ENCODE peak calls at places on chromosome 11, in ten cellular contexts. One of them, this sample, is unnamed.

GRCh38 chr11:43784866-43785265 is 95.8 kb upstream of the ALKBH3 start:
- DNase-seq in psoas muscle: no peak
- DNase-seq in upper lobe of right lung: no peak
- DNase-seq in stimulated activated CD8-positive, alpha-beta memory T cell treated with anti-CD3 and anti-CD28 coated beads, Interleukin-15, amount 100 ng/mL, for 4 hours: no peak
- DNase-seq in T-helper 17 cell: no peak
- DNase-seq in RPMI7951: no peak
- DNase-seq in cardiac fibroblast: no peak
- DNase-seq in glutamatergic neuron: no peak
- DNase-seq in activated CD8-positive, alpha-beta memory T cell treated with anti-CD3 and anti-CD28 coated beads for 1 hour: no peak
- DNase-seq in posterior vena cava: no peak
- DNase-seq in this sample: no peak

GRCh38 chr11:48055292-48056132 is 75.2 kb downstream of the PTPRJ start:
- DNase-seq in psoas muscle: no peak
- DNase-seq in upper lobe of right lung: no peak
- DNase-seq in stimulated activated CD8-positive, alpha-beta memory T cell treated with anti-CD3 and anti-CD28 coated beads, Interleukin-15, amount 100 ng/mL, for 4 hours: peak; percentile 6
- DNase-seq in T-helper 17 cell: peak; percentile 29
- DNase-seq in RPMI7951: peak; percentile 88
- DNase-seq in cardiac fibroblast: peak; percentile 13
- DNase-seq in glutamatergic neuron: no peak
- DNase-seq in activated CD8-positive, alpha-beta memory T cell treated with anti-CD3 and anti-CD28 coated beads for 1 hour: peak; percentile 5
- DNase-seq in posterior vena cava: peak; percentile 64
- DNase-seq in this sample: peak; percentile 19

GRCh38 chr11:35105319-35106063 is 33.5 kb upstream of the CD44 start:
- DNase-seq in psoas muscle: no peak
- DNase-seq in upper lobe of right lung: no peak
- DNase-seq in stimulated activated CD8-positive, alpha-beta memory T cell treated with anti-CD3 and anti-CD28 coated beads, Interleukin-15, amount 100 ng/mL, for 4 hours: no peak
- DNase-seq in T-helper 17 cell: no peak
- DNase-seq in RPMI7951: no peak
- DNase-seq in cardiac fibroblast: peak; percentile 72
- DNase-seq in glutamatergic neuron: no peak
- DNase-seq in activated CD8-positive, alpha-beta memory T cell treated with anti-CD3 and anti-CD28 coated beads for 1 hour: no peak
- DNase-seq in posterior vena cava: no peak
- DNase-seq in this sample: peak; percentile 61

GRCh38 chr11:2794419-2794795 is 91.2 kb downstream of the CDKN1C start:
- DNase-seq in psoas muscle: peak; percentile 7
- DNase-seq in upper lobe of right lung: peak; percentile 52
- DNase-seq in stimulated activated CD8-positive, alpha-beta memory T cell treated with anti-CD3 and anti-CD28 coated beads, Interleukin-15, amount 100 ng/mL, for 4 hours: no peak
- DNase-seq in T-helper 17 cell: no peak
- DNase-seq in RPMI7951: no peak
- DNase-seq in cardiac fibroblast: no peak
- DNase-seq in glutamatergic neuron: peak; percentile 9
- DNase-seq in activated CD8-positive, alpha-beta memory T cell treated with anti-CD3 and anti-CD28 coated beads for 1 hour: no peak
- DNase-seq in posterior vena cava: peak; percentile 74
- DNase-seq in this sample: no peak

GRCh38 chr11:119525180-119525854 is 102.3 kb upstream of the THY1 start:
- DNase-seq in psoas muscle: no peak
- DNase-seq in upper lobe of right lung: no peak
- DNase-seq in stimulated activated CD8-positive, alpha-beta memory T cell treated with anti-CD3 and anti-CD28 coated beads, Interleukin-15, amount 100 ng/mL, for 4 hours: no peak
- DNase-seq in T-helper 17 cell: no peak
- DNase-seq in RPMI7951: no peak
- DNase-seq in cardiac fibroblast: no peak
- DNase-seq in glutamatergic neuron: no peak
- DNase-seq in activated CD8-positive, alpha-beta memory T cell treated with anti-CD3 and anti-CD28 coated beads for 1 hour: no peak
- DNase-seq in posterior vena cava: peak; percentile 24
- DNase-seq in this sample: no peak

GRCh38 chr11:507727-508515 is 879 bp upstream of the RNH1 start:
- DNase-seq in psoas muscle: no peak
- DNase-seq in upper lobe of right lung: no peak
- DNase-seq in stimulated activated CD8-positive, alpha-beta memory T cell treated with anti-CD3 and anti-CD28 coated beads, Interleukin-15, amount 100 ng/mL, for 4 hours: no peak
- DNase-seq in T-helper 17 cell: no peak
- DNase-seq in RPMI7951: peak; percentile 9
- DNase-seq in cardiac fibroblast: no peak
- DNase-seq in glutamatergic neuron: peak; percentile 58
- DNase-seq in activated CD8-positive, alpha-beta memory T cell treated with anti-CD3 and anti-CD28 coated beads for 1 hour: no peak
- DNase-seq in posterior vena cava: no peak
- DNase-seq in this sample: no peak

GRCh38 chr11:11481371-11481770 is 128.3 kb upstream of the CSNK2A3 start:
- DNase-seq in psoas muscle: no peak
- DNase-seq in upper lobe of right lung: no peak
- DNase-seq in stimulated activated CD8-positive, alpha-beta memory T cell treated with anti-CD3 and anti-CD28 coated beads, Interleukin-15, amount 100 ng/mL, for 4 hours: no peak
- DNase-seq in T-helper 17 cell: no peak
- DNase-seq in RPMI7951: no peak
- DNase-seq in cardiac fibroblast: no peak
- DNase-seq in glutamatergic neuron: no peak
- DNase-seq in activated CD8-positive, alpha-beta memory T cell treated with anti-CD3 and anti-CD28 coated beads for 1 hour: no peak
- DNase-seq in posterior vena cava: no peak
- DNase-seq in this sample: no peak

GRCh38 chr11:107770546-107770945 is 58.7 kb upstream of the SLN start:
- DNase-seq in psoas muscle: no peak
- DNase-seq in upper lobe of right lung: no peak
- DNase-seq in stimulated activated CD8-positive, alpha-beta memory T cell treated with anti-CD3 and anti-CD28 coated beads, Interleukin-15, amount 100 ng/mL, for 4 hours: no peak
- DNase-seq in T-helper 17 cell: no peak
- DNase-seq in RPMI7951: peak; percentile 89
- DNase-seq in cardiac fibroblast: peak; percentile 10
- DNase-seq in glutamatergic neuron: no peak
- DNase-seq in activated CD8-positive, alpha-beta memory T cell treated with anti-CD3 and anti-CD28 coated beads for 1 hour: no peak
- DNase-seq in posterior vena cava: no peak
- DNase-seq in this sample: peak; percentile 63

GRCh38 chr11:17612221-17613188 is 65.4 kb downstream of the OTOG start:
- DNase-seq in psoas muscle: no peak
- DNase-seq in upper lobe of right lung: no peak
- DNase-seq in stimulated activated CD8-positive, alpha-beta memory T cell treated with anti-CD3 and anti-CD28 coated beads, Interleukin-15, amount 100 ng/mL, for 4 hours: no peak
- DNase-seq in T-helper 17 cell: no peak
- DNase-seq in RPMI7951: no peak
- DNase-seq in cardiac fibroblast: no peak
- DNase-seq in glutamatergic neuron: no peak
- DNase-seq in activated CD8-positive, alpha-beta memory T cell treated with anti-CD3 and anti-CD28 coated beads for 1 hour: no peak
- DNase-seq in posterior vena cava: peak; percentile 71
- DNase-seq in this sample: no peak

GRCh38 chr11:130003717-130004001 is 1.0 kb upstream of the PRDM10 start:
- DNase-seq in psoas muscle: no peak
- DNase-seq in upper lobe of right lung: no peak
- DNase-seq in stimulated activated CD8-positive, alpha-beta memory T cell treated with anti-CD3 and anti-CD28 coated beads, Interleukin-15, amount 100 ng/mL, for 4 hours: no peak
- DNase-seq in T-helper 17 cell: no peak
- DNase-seq in RPMI7951: no peak
- DNase-seq in cardiac fibroblast: no peak
- DNase-seq in glutamatergic neuron: peak; percentile 38
- DNase-seq in activated CD8-positive, alpha-beta memory T cell treated with anti-CD3 and anti-CD28 coated beads for 1 hour: no peak
- DNase-seq in posterior vena cava: no peak
- DNase-seq in this sample: no peak

GRCh38 chr11:72684236-72684912 is 10.2 kb upstream of the PDE2A start:
- DNase-seq in psoas muscle: peak; percentile 80
- DNase-seq in upper lobe of right lung: no peak
- DNase-seq in stimulated activated CD8-positive, alpha-beta memory T cell treated with anti-CD3 and anti-CD28 coated beads, Interleukin-15, amount 100 ng/mL, for 4 hours: no peak
- DNase-seq in T-helper 17 cell: peak; percentile 13
- DNase-seq in RPMI7951: peak; percentile 63
- DNase-seq in cardiac fibroblast: peak; percentile 58
- DNase-seq in glutamatergic neuron: peak; percentile 81
- DNase-seq in activated CD8-positive, alpha-beta memory T cell treated with anti-CD3 and anti-CD28 coated beads for 1 hour: peak; percentile 11
- DNase-seq in posterior vena cava: peak; percentile 93
- DNase-seq in this sample: peak; percentile 59

GRCh38 chr11:93668171-93668570 is 6.7 kb downstream of the CEP295 start:
- DNase-seq in psoas muscle: no peak
- DNase-seq in upper lobe of right lung: no peak
- DNase-seq in stimulated activated CD8-positive, alpha-beta memory T cell treated with anti-CD3 and anti-CD28 coated beads, Interleukin-15, amount 100 ng/mL, for 4 hours: no peak
- DNase-seq in T-helper 17 cell: no peak
- DNase-seq in RPMI7951: peak; percentile 34
- DNase-seq in cardiac fibroblast: no peak
- DNase-seq in glutamatergic neuron: no peak
- DNase-seq in activated CD8-positive, alpha-beta memory T cell treated with anti-CD3 and anti-CD28 coated beads for 1 hour: no peak
- DNase-seq in posterior vena cava: no peak
- DNase-seq in this sample: peak; percentile 40

GRCh38 chr11:33741806-33742205 is 5.6 kb upstream of the CD59 start:
- DNase-seq in psoas muscle: no peak
- DNase-seq in upper lobe of right lung: no peak
- DNase-seq in stimulated activated CD8-positive, alpha-beta memory T cell treated with anti-CD3 and anti-CD28 coated beads, Interleukin-15, amount 100 ng/mL, for 4 hours: no peak
- DNase-seq in T-helper 17 cell: no peak
- DNase-seq in RPMI7951: no peak
- DNase-seq in cardiac fibroblast: no peak
- DNase-seq in glutamatergic neuron: no peak
- DNase-seq in activated CD8-positive, alpha-beta memory T cell treated with anti-CD3 and anti-CD28 coated beads for 1 hour: no peak
- DNase-seq in posterior vena cava: no peak
- DNase-seq in this sample: no peak

GRCh38 chr11:86182976-86183584 is 61.5 kb upstream of the EED start:
- DNase-seq in psoas muscle: no peak
- DNase-seq in upper lobe of right lung: no peak
- DNase-seq in stimulated activated CD8-positive, alpha-beta memory T cell treated with anti-CD3 and anti-CD28 coated beads, Interleukin-15, amount 100 ng/mL, for 4 hours: no peak
- DNase-seq in T-helper 17 cell: peak; percentile 10
- DNase-seq in RPMI7951: peak; percentile 31
- DNase-seq in cardiac fibroblast: no peak
- DNase-seq in glutamatergic neuron: no peak
- DNase-seq in activated CD8-positive, alpha-beta memory T cell treated with anti-CD3 and anti-CD28 coated beads for 1 hour: peak; percentile 20
- DNase-seq in posterior vena cava: no peak
- DNase-seq in this sample: no peak

GRCh38 chr11:128152796-128153696 is 434.3 kb downstream of the ETS1 start:
- DNase-seq in psoas muscle: no peak
- DNase-seq in upper lobe of right lung: no peak
- DNase-seq in stimulated activated CD8-positive, alpha-beta memory T cell treated with anti-CD3 and anti-CD28 coated beads, Interleukin-15, amount 100 ng/mL, for 4 hours: no peak
- DNase-seq in T-helper 17 cell: no peak
- DNase-seq in RPMI7951: no peak
- DNase-seq in cardiac fibroblast: peak; percentile 51
- DNase-seq in glutamatergic neuron: no peak
- DNase-seq in activated CD8-positive, alpha-beta memory T cell treated with anti-CD3 and anti-CD28 coated beads for 1 hour: no peak
- DNase-seq in posterior vena cava: no peak
- DNase-seq in this sample: no peak

GRCh38 chr11:66880484-66881211 is 23.8 kb downstream of the LRFN4 start:
- DNase-seq in psoas muscle: no peak
- DNase-seq in upper lobe of right lung: no peak
- DNase-seq in stimulated activated CD8-positive, alpha-beta memory T cell treated with anti-CD3 and anti-CD28 coated beads, Interleukin-15, amount 100 ng/mL, for 4 hours: no peak
- DNase-seq in T-helper 17 cell: no peak
- DNase-seq in RPMI7951: peak; percentile 71
- DNase-seq in cardiac fibroblast: no peak
- DNase-seq in glutamatergic neuron: peak; percentile 26
- DNase-seq in activated CD8-positive, alpha-beta memory T cell treated with anti-CD3 and anti-CD28 coated beads for 1 hour: no peak
- DNase-seq in posterior vena cava: no peak
- DNase-seq in this sample: no peak

GRCh38 chr11:73218106-73218829 is at the start of gene P2RY2:
- DNase-seq in psoas muscle: peak; percentile 91
- DNase-seq in upper lobe of right lung: peak; percentile 96
- DNase-seq in stimulated activated CD8-positive, alpha-beta memory T cell treated with anti-CD3 and anti-CD28 coated beads, Interleukin-15, amount 100 ng/mL, for 4 hours: peak; percentile 13
- DNase-seq in T-helper 17 cell: no peak
- DNase-seq in RPMI7951: peak; percentile 42
- DNase-seq in cardiac fibroblast: peak; percentile 27
- DNase-seq in glutamatergic neuron: peak; percentile 78
- DNase-seq in activated CD8-positive, alpha-beta memory T cell treated with anti-CD3 and anti-CD28 coated beads for 1 hour: no peak
- DNase-seq in posterior vena cava: peak; percentile 90
- DNase-seq in this sample: no peak

GRCh38 chr11:70364198-70364597 is 34.1 kb upstream of the CTTN start:
- DNase-seq in psoas muscle: no peak
- DNase-seq in upper lobe of right lung: no peak
- DNase-seq in stimulated activated CD8-positive, alpha-beta memory T cell treated with anti-CD3 and anti-CD28 coated beads, Interleukin-15, amount 100 ng/mL, for 4 hours: no peak
- DNase-seq in T-helper 17 cell: no peak
- DNase-seq in RPMI7951: no peak
- DNase-seq in cardiac fibroblast: peak; percentile 60
- DNase-seq in glutamatergic neuron: no peak
- DNase-seq in activated CD8-positive, alpha-beta memory T cell treated with anti-CD3 and anti-CD28 coated beads for 1 hour: no peak
- DNase-seq in posterior vena cava: no peak
- DNase-seq in this sample: no peak

GRCh38 chr11:119120639-119121007 is 757 bp upstream of the HINFP start:
- DNase-seq in psoas muscle: no peak
- DNase-seq in upper lobe of right lung: no peak
- DNase-seq in stimulated activated CD8-positive, alpha-beta memory T cell treated with anti-CD3 and anti-CD28 coated beads, Interleukin-15, amount 100 ng/mL, for 4 hours: no peak
- DNase-seq in T-helper 17 cell: no peak
- DNase-seq in RPMI7951: peak; percentile 79
- DNase-seq in cardiac fibroblast: peak; percentile 44
- DNase-seq in glutamatergic neuron: no peak
- DNase-seq in activated CD8-positive, alpha-beta memory T cell treated with anti-CD3 and anti-CD28 coated beads for 1 hour: no peak
- DNase-seq in posterior vena cava: no peak
- DNase-seq in this sample: peak; percentile 35

GRCh38 chr11:3796346-3796745 is 1.0 kb downstream of the NUP98 start:
- DNase-seq in psoas muscle: no peak
- DNase-seq in upper lobe of right lung: no peak
- DNase-seq in stimulated activated CD8-positive, alpha-beta memory T cell treated with anti-CD3 and anti-CD28 coated beads, Interleukin-15, amount 100 ng/mL, for 4 hours: no peak
- DNase-seq in T-helper 17 cell: no peak
- DNase-seq in RPMI7951: no peak
- DNase-seq in cardiac fibroblast: no peak
- DNase-seq in glutamatergic neuron: no peak
- DNase-seq in activated CD8-positive, alpha-beta memory T cell treated with anti-CD3 and anti-CD28 coated beads for 1 hour: no peak
- DNase-seq in posterior vena cava: no peak
- DNase-seq in this sample: no peak

GRCh38 chr11:62552465-62552782 is 5.8 kb upstream of the AHNAK start:
- DNase-seq in psoas muscle: no peak
- DNase-seq in upper lobe of right lung: no peak
- DNase-seq in stimulated activated CD8-positive, alpha-beta memory T cell treated with anti-CD3 and anti-CD28 coated beads, Interleukin-15, amount 100 ng/mL, for 4 hours: no peak
- DNase-seq in T-helper 17 cell: no peak
- DNase-seq in RPMI7951: peak; percentile 47
- DNase-seq in cardiac fibroblast: peak; percentile 60
- DNase-seq in glutamatergic neuron: no peak
- DNase-seq in activated CD8-positive, alpha-beta memory T cell treated with anti-CD3 and anti-CD28 coated beads for 1 hour: no peak
- DNase-seq in posterior vena cava: no peak
- DNase-seq in this sample: peak; percentile 60

GRCh38 chr11:269146-269890 is 8.9 kb upstream of the NLRP6 start:
- DNase-seq in psoas muscle: no peak
- DNase-seq in upper lobe of right lung: no peak
- DNase-seq in stimulated activated CD8-positive, alpha-beta memory T cell treated with anti-CD3 and anti-CD28 coated beads, Interleukin-15, amount 100 ng/mL, for 4 hours: no peak
- DNase-seq in T-helper 17 cell: no peak
- DNase-seq in RPMI7951: no peak
- DNase-seq in cardiac fibroblast: no peak
- DNase-seq in glutamatergic neuron: no peak
- DNase-seq in activated CD8-positive, alpha-beta memory T cell treated with anti-CD3 and anti-CD28 coated beads for 1 hour: no peak
- DNase-seq in posterior vena cava: no peak
- DNase-seq in this sample: peak; percentile 42